ENCODE peak calls at places on chromosomes 4 and X, in five cellular contexts. F is neuronal stem cell, P is IMR-90, X is mesenchymal stem cell, G is H9. J is an unnamed sample.

GRCh38 chr4:152501846-152502536 is 33.9 kb downstream of the FBXW7 start:
- DNase-seq in F (no peak), P (peak), X (no peak), G (no peak), J (no peak)

GRCh38 chrX:65596270-65596669 is 61.7 kb upstream of the LAS1L start:
- DNase-seq in F (no peak), P (peak), X (peak), G (no peak), J (no peak)

GRCh38 chr4:55125087-55125721 is at the start of gene KDR:
- DNase-seq in F (peak), P (no peak), X (peak), G (peak), J (no peak)

GRCh38 chr4:107877361-107877760 is 52.6 kb downstream of the SGMS2 start:
- DNase-seq in F (no peak), P (no peak), X (no peak), G (no peak), J (peak)

GRCh38 chrX:119189115-119189514 is 47.0 kb upstream of the PGRMC1 start:
- DNase-seq in F (no peak), P (no peak), X (no peak), G (no peak), J (peak)

GRCh38 chrX:63349307-63349706 is 1.8 kb downstream of the SPIN4 start:
- DNase-seq in F (no peak), P (no peak), X (no peak), G (no peak), J (no peak)

GRCh38 chr4:17315459-17315858 is 196.4 kb downstream of the QDPR start:
- DNase-seq in F (no peak), P (no peak), X (no peak), G (no peak), J (no peak)

GRCh38 chr4:328729-329128 is 8.9 kb upstream of the ZNF141 start:
- DNase-seq in F (no peak), P (no peak), X (no peak), G (no peak), J (no peak)

GRCh38 chrX:154517101-154517781 is 1.2 kb upstream of the FAM3A start:
- DNase-seq in F (no peak), P (no peak), X (peak), G (peak), J (no peak)

GRCh38 chrX:12614266-12614665 is 176.9 kb upstream of the PRPS2 start:
- DNase-seq in F (no peak), P (no peak), X (no peak), G (no peak), J (no peak)

GRCh38 chr4:164700471-164700870 is 53.5 kb upstream of the SMIM31 start:
- DNase-seq in F (peak), P (no peak), X (no peak), G (peak), J (peak)

GRCh38 chr4:186105721-186106335 is 1.3 kb downstream of the FAM149A start:
- DNase-seq in F (no peak), P (no peak), X (peak), G (no peak), J (no peak)

GRCh38 chr4:82745173-82745842 is 53.3 kb downstream of the SCD5 start:
- DNase-seq in F (peak), P (peak), X (peak), G (no peak), J (peak)

GRCh38 chr4:127668770-127669169 is 36.0 kb downstream of the INTU start:
- DNase-seq in F (peak), P (peak), X (no peak), G (no peak), J (no peak)

DNA sequence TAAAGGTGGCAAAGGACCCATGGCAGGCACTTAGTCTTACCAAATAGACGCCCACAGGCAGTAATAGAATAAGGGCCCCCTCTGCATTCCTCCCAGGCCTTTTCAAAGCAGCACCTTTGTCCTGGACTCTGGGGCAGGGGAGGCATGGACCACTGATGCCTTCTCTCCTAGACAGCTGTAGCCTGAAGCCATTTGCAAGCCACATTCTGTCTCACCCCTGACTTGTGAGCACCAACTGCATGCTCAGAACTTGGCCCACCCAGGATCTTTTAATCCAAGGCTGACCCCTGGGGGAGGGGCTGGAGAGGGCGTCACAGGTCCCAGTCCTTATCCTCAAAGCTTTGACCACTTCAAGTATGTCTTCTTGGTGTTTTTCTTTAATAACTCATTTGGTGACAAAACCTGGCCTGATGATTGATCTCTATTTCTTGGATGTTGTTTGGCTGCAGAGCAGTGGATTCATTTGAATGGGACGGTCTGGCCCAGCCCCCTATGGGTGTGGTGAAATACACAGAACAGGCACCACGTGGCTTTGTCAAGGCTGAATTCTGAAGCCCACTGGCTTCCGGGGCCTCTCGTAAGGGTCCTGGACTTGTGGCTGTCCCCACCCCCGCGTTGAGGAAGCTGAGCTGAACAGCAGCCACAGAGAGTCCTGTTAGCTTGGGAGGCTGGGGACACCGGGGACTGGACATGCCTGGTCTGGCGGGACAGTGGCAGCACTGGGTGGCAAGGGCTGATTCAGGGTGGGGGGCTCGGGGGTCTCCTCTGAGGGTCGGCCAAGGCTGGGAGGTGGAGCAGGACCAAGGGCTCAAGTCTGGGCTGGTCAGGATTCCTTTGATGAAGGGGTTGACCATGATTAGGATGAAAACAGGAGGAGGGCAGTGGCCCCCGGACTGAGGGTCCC is 36.6 kb downstream of the ADRA2C start:
- DNase-seq in F (no peak), P (no peak), X (no peak), G (no peak), J (no peak)
- H3K18ac ChIP-seq in F (peak), P (no peak), X (no peak), G (no peak), J (no peak)

GRCh38 chrX:69136546-69137331 is 28.5 kb downstream of the PJA1 start:
- DNase-seq in F (peak), P (no peak), X (peak), G (peak), J (peak)
- H2BK120ac ChIP-seq in F (peak), P (peak), X (peak), G (peak), J (peak)

GRCh38 chrX:53080628-53081580 is 1.3 kb upstream of the TSPYL2 start:
- DNase-seq in F (no peak), P (peak), X (no peak), G (no peak), J (no peak)

GRCh38 chrX:53077207-53078197 is 4.7 kb upstream of the TSPYL2 start:
- DNase-seq in F (no peak), P (no peak), X (no peak), G (no peak), J (no peak)

GRCh38 chrX:53076671-53077070 is 5.5 kb upstream of the TSPYL2 start:
- DNase-seq in F (no peak), P (no peak), X (no peak), G (no peak), J (no peak)

GRCh38 chrX:53081925-53082772 is at the start of gene TSPYL2:
- DNase-seq in F (peak), P (peak), X (peak), G (peak), J (peak)

GRCh38 chrX:53078943-53079342 is 3.2 kb upstream of the TSPYL2 start:
- DNase-seq in F (no peak), P (no peak), X (no peak), G (no peak), J (no peak)
- H3K27ac ChIP-seq in F (no peak), P (no peak), X (no peak), G (no peak), J (no peak)

DNA sequence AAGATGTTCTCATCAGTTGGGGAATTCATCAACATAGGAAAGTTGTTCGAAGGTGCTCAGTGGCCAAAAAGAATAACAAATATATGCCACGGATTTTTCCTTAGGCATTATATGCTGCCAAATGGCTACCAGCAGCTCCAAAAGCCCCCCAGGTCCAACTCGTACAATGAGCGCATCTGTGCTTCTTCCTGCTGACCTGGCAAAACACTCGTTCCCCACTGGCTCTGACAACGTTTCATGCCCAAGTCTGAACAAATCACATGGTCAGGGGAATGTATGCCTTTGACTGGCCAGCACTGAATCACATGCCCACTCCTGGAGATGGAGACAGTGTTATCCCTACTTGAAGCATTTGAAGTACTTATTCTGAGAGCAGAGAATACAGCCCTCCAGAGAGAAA is 59.9 kb upstream of the SPP1 start:
- DNase-seq in F (no peak), P (no peak), X (no peak), G (no peak), J (no peak)
- H3K18ac ChIP-seq in F (no peak), P (no peak), X (no peak), G (no peak), J (no peak)

DNA sequence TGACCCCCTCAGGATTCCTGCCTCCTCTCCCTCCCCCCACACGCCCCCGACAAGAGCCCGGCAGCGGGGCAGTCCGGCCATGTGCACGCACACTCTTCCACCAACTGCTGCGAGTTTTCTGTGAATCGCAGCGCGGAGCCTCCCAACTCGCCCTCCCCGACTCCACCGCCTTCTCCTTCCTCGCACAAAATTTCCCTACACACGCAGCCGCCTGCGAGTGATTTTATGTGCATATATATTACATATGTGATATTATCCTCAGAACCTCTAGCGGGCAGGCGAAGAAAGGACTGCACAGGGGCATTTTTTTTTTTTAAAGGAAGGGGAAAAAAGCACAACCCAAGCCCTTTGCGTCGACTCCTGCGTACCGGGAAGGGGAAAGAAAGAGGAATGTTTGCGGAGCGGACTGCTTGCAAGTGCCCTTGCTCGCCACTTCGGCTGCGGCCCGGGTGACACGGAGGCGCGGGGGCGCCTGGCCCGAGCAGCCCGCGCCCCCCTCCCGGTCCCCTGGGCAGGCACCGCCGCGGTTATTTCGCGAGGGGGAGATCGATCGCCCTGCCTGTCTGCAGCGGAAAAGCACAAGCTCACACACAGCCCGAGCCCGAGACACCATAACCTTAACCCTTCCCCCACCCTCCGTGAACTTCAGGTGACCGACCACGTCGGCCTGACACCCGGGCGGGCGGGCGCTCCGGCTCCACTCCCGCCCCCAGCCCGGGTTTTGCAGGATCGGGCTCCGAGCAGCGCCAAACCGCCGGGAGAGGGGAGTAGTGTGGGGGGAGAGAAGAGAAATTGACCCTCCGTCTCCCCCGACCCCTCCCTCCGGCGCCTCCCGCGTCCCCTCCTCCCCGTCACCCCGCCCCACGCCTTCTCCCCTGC is 2.2 kb downstream of the ZNF827 start:
- DNase-seq in F (peak), P (peak), X (peak), G (peak), J (peak)
- H2BK120ac ChIP-seq in F (no peak), P (peak), X (peak), G (no peak), J (peak)

GRCh38 chr4:64001229-64001898 is 407.9 kb downstream of the TECRL start:
- DNase-seq in F (no peak), P (no peak), X (no peak), G (no peak), J (no peak)

GRCh38 chr4:64000241-64000640 is 409.0 kb downstream of the TECRL start:
- DNase-seq in F (no peak), P (no peak), X (no peak), G (no peak), J (no peak)
- H3K27ac ChIP-seq in F (no peak), P (no peak), X (no peak), G (no peak), J (no peak)

GRCh38 chr4:139555073-139555704 is 830 bp downstream of the SETD7 start:
- DNase-seq in F (peak), P (peak), X (peak), G (peak), J (peak)

GRCh38 chr4:139554726-139555072 is 1.3 kb downstream of the SETD7 start:
- DNase-seq in F (no peak), P (no peak), X (no peak), G (no peak), J (no peak)

GRCh38 chr4:139556735-139557505 is 901 bp upstream of the SETD7 start:
- DNase-seq in F (no peak), P (no peak), X (peak), G (peak), J (peak)

GRCh38 chr4:139556071-139556734 is at the start of gene SETD7:
- DNase-seq in F (peak), P (peak), X (peak), G (peak), J (peak)

GRCh38 chr4:139555705-139556070 is 331 bp downstream of the SETD7 start:
- DNase-seq in F (no peak), P (no peak), X (no peak), G (no peak), J (peak)
- H3K18ac ChIP-seq in F (peak), P (peak), X (peak), G (peak), J (peak)

GRCh38 chr4:170675568-170676262 is 586.0 kb upstream of the AADAT start:
- DNase-seq in F (no peak), P (peak), X (peak), G (no peak), J (no peak)
- H2BK120ac ChIP-seq in F (no peak), P (no peak), X (no peak), G (no peak), J (no peak)